ENCODE peak calls at places on chromosomes 1 and 21, in seven cellular contexts. J is H9, E is IMR-90, Y is H1, D is trophoblast cell, R is mesenchymal stem cell, L is mesendoderm. P is an unnamed sample. For H3K79me1, the result is how much of the 10 kb centered on the place peaks cover.

GRCh38 chr21:42063578-42064521 is 7.3 kb upstream of the UMODL1 start:
- DNase-seq in J (no peak), E (no peak), Y (no peak), D (no peak), L (no peak), R (no peak), P (no peak)

GRCh38 chr1:162023547-162024501 is at the start of gene OLFML2B:
- DNase-seq in R (peak), E (peak), J (peak), Y (peak), L (peak), D (no peak), P (peak)

GRCh38 chr1:23554481-23555224 is 4.6 kb downstream of the ID3 start:
- DNase-seq in E (peak), D (peak), L (peak), Y (peak), R (peak), J (peak), P (peak)

GRCh38 chr1:98399219-98399618 is 262.3 kb upstream of the SNX7 start:
- DNase-seq in L (no peak), E (no peak), Y (no peak), R (no peak), J (no peak), D (no peak), P (no peak)

GRCh38 chr1:21264913-21265312 is 25.4 kb downstream of the ECE1 start:
- DNase-seq in E (peak), Y (no peak), D (no peak), R (peak), J (no peak), L (no peak), P (no peak)

GRCh38 chr1:202134645-202135172 is 9.8 kb downstream of the ARL8A start:
- DNase-seq in R (no peak), D (no peak), J (no peak), Y (no peak), E (no peak), L (no peak), P (no peak)

GRCh38 chr1:30756545-30757195 is 904 bp downstream of the LAPTM5 start:
- DNase-seq in L (peak), D (peak), R (peak), E (peak), J (no peak), Y (no peak), P (no peak)

GRCh38 chr1:24898152-24898908 is 31.7 kb downstream of the RUNX3 start:
- DNase-seq in Y (peak), D (peak), E (peak), J (peak), L (peak), R (peak), P (peak)

GRCh38 chr1:177969825-177970371 is at the start of gene SEC16B:
- DNase-seq in L (no peak), Y (no peak), E (no peak), J (no peak), R (no peak), D (no peak), P (no peak)

GRCh38 chr1:167145965-167146364 is 52.1 kb downstream of the STYXL2 start:
- DNase-seq in D (no peak), R (no peak), Y (no peak), E (no peak), L (no peak), J (no peak), P (no peak)

GRCh38 chr1:71908313-71908712 is 374.0 kb downstream of the NEGR1 start:
- DNase-seq in L (no peak), R (no peak), Y (no peak), D (no peak), J (no peak), E (peak), P (no peak)

GRCh38 chr1:66497910-66498309 is 36.0 kb upstream of the SGIP1 start:
- DNase-seq in Y (no peak), L (no peak), J (no peak), E (no peak), D (no peak), R (no peak), P (no peak)

GRCh38 chr1:246219508-246220030 is 287.5 kb downstream of the SMYD3 start:
- DNase-seq in R (peak), J (peak), L (peak), D (peak), E (no peak), Y (no peak), P (peak)

GRCh38 chr1:20439282-20439681 is 46.7 kb downstream of the CAMK2N1 start:
- DNase-seq in E (peak), R (peak), Y (no peak), J (peak), L (peak), D (no peak), P (no peak)

GRCh38 chr1:147500309-147500839 is 40.9 kb upstream of the BCL9 start:
- DNase-seq in J (no peak), E (no peak), R (no peak), D (no peak), L (peak), Y (no peak), P (no peak)

GRCh38 chr1:21644906-21645305 is 24.3 kb downstream of the RAP1GAP start:
- DNase-seq in D (no peak), L (no peak), E (no peak), Y (no peak), R (no peak), J (no peak), P (no peak)

GRCh38 chr21:17988038-17988437 is 168.9 kb upstream of the C21orf91 start:
- DNase-seq in L (no peak), E (no peak), R (peak), D (no peak), Y (no peak), J (no peak), P (no peak)

GRCh38 chr1:76764638-76765572 is 102.4 kb upstream of the ST6GALNAC5 start:
- DNase-seq in J (no peak), R (no peak), E (no peak), L (no peak), Y (no peak), D (no peak), P (no peak)

GRCh38 chr21:36839123-36839522 is 127.3 kb downstream of the HLCS start:
- DNase-seq in R (peak), J (no peak), Y (no peak), L (no peak), D (no peak), E (peak), P (no peak)

GRCh38 chr1:155174334-155175280 is 958 bp downstream of the TRIM46 start:
- DNase-seq in J (peak), L (peak), D (no peak), E (peak), Y (peak), R (peak), P (peak)

GRCh38 chr1:43315963-43316737 is 15.4 kb downstream of the TIE1 start:
- DNase-seq in L (no peak), J (no peak), E (no peak), Y (no peak), R (no peak), D (no peak), P (no peak)

GRCh38 chr1:29685387-29685786 is 449.1 kb downstream of the PTPRU start:
- DNase-seq in D (no peak), J (peak), Y (peak), E (no peak), R (no peak), L (no peak), P (no peak)

GRCh38 chr1:125065821-125066180 is 3881.0 kb downstream of the SRGAP2C start:
- DNase-seq in Y (no peak), D (no peak), L (no peak), E (no peak), R (no peak), J (no peak), P (no peak)

GRCh38 chr21:41703857-41704501 is 62.9 kb downstream of the RIPK4 start:
- DNase-seq in L (no peak), E (no peak), D (no peak), R (no peak), Y (no peak), J (no peak), P (no peak)

GRCh38 chr1:154326546-154327465 is 1.5 kb downstream of the ATP8B2 start:
- DNase-seq in E (peak), Y (no peak), J (peak), R (no peak), L (no peak), D (no peak), P (no peak)

GRCh38 chr1:13479171-13479856 is 34.5 kb downstream of the LRRC38 start:
- DNase-seq in E (no peak), D (no peak), L (no peak), J (no peak), R (no peak), Y (no peak), P (no peak)

GRCh38 chr1:26602378-26602959 is 72.9 kb downstream of the RPS6KA1 start:
- DNase-seq in J (no peak), L (peak), R (peak), Y (no peak), E (peak), D (peak), P (peak)

GRCh38 chr1:235011599-235012435 is 116.8 kb downstream of the TOMM20 start:
- DNase-seq in L (peak), J (no peak), Y (no peak), D (peak), R (peak), E (peak), P (no peak)

GRCh38 chr1:235012436-235013210 is 116.0 kb downstream of the TOMM20 start:
- DNase-seq in J (no peak), E (no peak), L (no peak), Y (no peak), D (no peak), R (no peak), P (no peak)

GRCh38 chr1:235009074-235009473 is 119.6 kb downstream of the TOMM20 start:
- DNase-seq in E (no peak), R (no peak), J (no peak), L (no peak), D (no peak), Y (no peak), P (no peak)

GRCh38 chr1:235009561-235010306 is 118.9 kb downstream of the TOMM20 start:
- DNase-seq in R (no peak), D (no peak), J (no peak), L (no peak), Y (no peak), E (no peak), P (no peak)

GRCh38 chr1:235011064-235011598 is 117.5 kb downstream of the TOMM20 start:
- DNase-seq in R (no peak), L (no peak), E (no peak), J (no peak), Y (no peak), D (no peak), P (no peak)
- H3K9ac ChIP-seq in R (peak), L (no peak), E (no peak), J (no peak), Y (no peak), D (no peak), P (no peak)

DNA sequence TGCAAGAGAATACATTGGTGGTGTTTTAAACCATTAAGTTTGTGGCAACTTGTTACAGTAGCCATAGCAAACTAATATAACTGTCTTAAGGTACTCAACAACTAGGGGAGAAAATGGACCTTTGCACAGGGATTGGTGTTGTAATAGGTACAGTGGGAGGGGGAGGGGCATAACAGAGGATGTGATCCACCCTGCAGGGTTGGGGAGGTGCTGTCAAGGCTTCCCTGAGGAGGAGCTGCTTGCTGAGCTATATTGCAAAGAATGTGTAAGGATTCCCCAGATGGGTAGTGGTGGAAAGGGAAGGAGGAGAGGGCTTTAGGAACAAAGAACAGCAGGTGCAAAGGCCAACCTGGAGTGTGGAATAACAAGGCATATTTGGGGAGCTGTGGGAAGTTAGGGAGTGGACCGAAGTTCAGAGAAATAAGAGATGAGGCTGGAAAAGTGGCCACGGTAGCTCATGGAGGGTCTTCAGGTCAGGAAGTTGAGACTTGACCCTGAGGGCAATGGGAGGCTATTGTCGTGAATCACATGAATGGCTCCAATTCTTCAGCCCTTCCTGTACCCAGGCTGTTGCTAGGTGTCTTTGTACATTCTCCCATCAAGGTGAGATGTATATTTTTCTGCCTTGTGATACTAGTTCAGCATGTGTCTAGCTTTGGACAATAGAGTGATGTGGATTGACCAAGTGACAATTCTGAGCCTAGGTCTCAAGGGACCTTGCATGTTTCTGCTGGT is 168.6 kb upstream of the CSF3R start:
- DNase-seq in J (no peak), L (peak), Y (no peak), D (peak), E (no peak), R (no peak), P (no peak)
- H3K79me1 ChIP-seq in J (under half), L (under half), Y (under half), D (under half), E (under half), R (under half), P (under half)

DNA sequence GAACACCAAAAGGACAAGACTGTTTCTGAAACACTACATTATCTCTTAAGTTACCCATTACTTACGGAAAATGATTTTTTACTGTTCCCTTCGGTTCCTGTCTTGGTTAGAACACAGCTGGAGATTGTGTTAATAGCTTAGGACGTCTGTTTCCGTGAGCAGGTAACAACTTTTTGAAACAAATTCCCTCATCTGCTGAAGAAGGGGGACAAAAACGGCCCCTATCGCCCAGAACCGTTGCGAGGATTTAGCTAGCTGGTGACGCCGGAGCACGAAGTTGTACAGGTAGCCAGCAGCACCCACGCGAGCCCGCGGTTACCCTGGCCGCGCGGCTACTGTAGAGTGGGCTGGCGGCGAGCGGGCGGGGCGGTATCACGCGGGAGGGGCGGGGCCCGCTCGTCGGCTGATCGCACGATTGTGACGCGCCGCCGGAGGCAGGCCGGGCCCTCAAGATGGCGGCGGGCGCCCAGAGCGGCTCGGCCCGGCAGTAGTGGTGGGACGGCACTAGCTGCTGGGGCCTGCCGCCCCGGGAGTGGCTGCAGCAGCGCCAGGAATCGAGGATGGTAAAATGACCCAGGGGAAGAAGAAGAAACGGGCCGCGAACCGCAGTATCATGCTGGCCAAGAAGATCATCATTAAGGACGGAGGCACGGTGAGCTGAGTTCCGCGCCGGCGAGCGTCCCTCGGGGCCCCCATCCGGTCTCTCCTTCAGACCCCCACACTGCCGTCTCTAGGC is 68.0 kb downstream of the SLC35A3 start:
- DNase-seq in R (peak), Y (peak), E (peak), D (peak), L (peak), J (peak), P (peak)
- H3K9ac ChIP-seq in R (peak), Y (peak), E (peak), D (peak), L (peak), J (peak), P (peak)

GRCh38 chr21:44602474-44602871 is 2.1 kb downstream of the KRTAP10-7 start:
- DNase-seq in E (no peak), D (no peak), L (no peak), R (no peak), J (no peak), Y (no peak), P (no peak)
- H3K79me1 ChIP-seq in E (under half), D (under half), L (under half), R (under half), J (under half), Y (under half), P (under half)

GRCh38 chr1:61978866-61979265 is 215.8 kb upstream of the L1TD1 start:
- DNase-seq in L (no peak), E (no peak), R (no peak), J (no peak), Y (no peak), D (no peak), P (no peak)

GRCh38 chr1:61979729-61980128 is 214.9 kb upstream of the L1TD1 start:
- DNase-seq in D (no peak), L (peak), E (no peak), R (no peak), Y (no peak), J (no peak), P (no peak)

GRCh38 chr1:61976566-61976965 is 218.1 kb upstream of the L1TD1 start:
- DNase-seq in J (no peak), L (no peak), E (no peak), D (no peak), Y (no peak), R (no peak), P (no peak)

GRCh38 chr1:61973100-61973837 is 221.4 kb upstream of the L1TD1 start:
- DNase-seq in D (peak), Y (no peak), R (no peak), E (no peak), L (no peak), J (no peak), P (no peak)

DNA sequence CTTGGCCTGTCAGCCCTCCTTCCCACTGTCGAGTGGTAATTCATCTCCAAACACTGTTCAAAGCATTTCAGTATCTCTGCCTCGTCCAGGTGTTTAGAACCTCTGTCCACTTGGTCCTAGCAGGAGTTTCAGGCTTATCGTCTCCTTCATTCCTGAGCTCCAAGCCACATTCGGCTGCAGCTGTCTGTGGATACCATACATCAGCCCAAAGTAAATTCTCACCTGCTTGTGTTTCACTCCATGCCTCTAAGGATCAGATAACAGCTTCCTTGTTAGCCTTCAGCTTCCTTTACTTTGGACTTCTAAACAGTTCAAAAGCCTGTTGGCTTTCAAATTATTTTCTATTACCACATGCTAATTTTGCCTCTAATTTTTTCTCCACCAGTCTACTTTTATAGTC is 219.0 kb upstream of the L1TD1 start:
- DNase-seq in E (no peak), D (peak), L (peak), J (no peak), Y (no peak), R (no peak), P (no peak)
- H3K9ac ChIP-seq in E (no peak), D (no peak), L (no peak), J (no peak), Y (no peak), R (no peak), P (no peak)

P was measured in neuronal stem cell.